ENCODE peak calls at places on chromosomes 6 and 20, in ten cellular contexts. M is DMS153; X is NCI-H1105; Y is amniotic stem cell; D is HTR-8/SVneo; H is stimulated activated CD8-positive, alpha-beta memory T cell treated with anti-CD3 and anti-CD28 coated beads, Interleukin-7, amount 100 ng/mL, for 24 hours; J is stomach; C is EH; E is T-helper 2 cell; N is germinal center. L is an unnamed sample.

GRCh38 chr20:13221673-13222318 is 722 bp downstream of the ISM1 start:
- DNase-seq in M (peak; percentile 38), X (peak; percentile 72), Y (peak; percentile 38), D (peak; percentile 29), H (peak; percentile 12), J (no peak), C (peak; percentile 67), E (peak; percentile 13), N (peak; percentile 16), L (peak; percentile 42)

GRCh38 chr6:144688713-144689112 is 403.6 kb downstream of the UTRN start:
- DNase-seq in M (no peak), X (no peak), Y (no peak), D (no peak), H (no peak), J (no peak), C (no peak), E (no peak), N (no peak), L (no peak)

GRCh38 chr6:155080876-155081845 is 86.0 kb downstream of the TIAM2 start:
- DNase-seq in M (no peak), X (no peak), Y (no peak), D (peak; percentile 37), H (no peak), J (no peak), C (peak; percentile 42), E (no peak), N (no peak), L (peak; percentile 97)

GRCh38 chr6:7108196-7108963 is 619 bp downstream of the RREB1 start:
- DNase-seq in M (no peak), X (no peak), Y (no peak), D (peak; percentile 33), H (no peak), J (peak; percentile 61), C (peak; percentile 75), E (peak; percentile 17), N (peak; percentile 54), L (peak; percentile 40)

GRCh38 chr6:3159805-3160781 is 2.7 kb upstream of the TUBB2A start:
- DNase-seq in M (peak; percentile 83), X (no peak), Y (no peak), D (no peak), H (no peak), J (peak; percentile 87), C (no peak), E (peak; percentile 17), N (peak; percentile 25), L (peak; percentile 78)

GRCh38 chr6:2839195-2839981 is 2.3 kb downstream of the SERPINB1 start:
- DNase-seq in M (no peak), X (no peak), Y (no peak), D (peak; percentile 28), H (no peak), J (peak; percentile 48), C (peak; percentile 85), E (no peak), N (no peak), L (peak; percentile 76)

GRCh38 chr6:105680131-105680530 is 277.2 kb upstream of the PREP start:
- DNase-seq in M (no peak), X (no peak), Y (no peak), D (no peak), H (no peak), J (no peak), C (no peak), E (no peak), N (no peak), L (no peak)

GRCh38 chr20:48404598-48404997 is 423.2 kb downstream of the PREX1 start:
- DNase-seq in M (no peak), X (no peak), Y (no peak), D (no peak), H (no peak), J (no peak), C (no peak), E (no peak), N (peak; percentile 8), L (no peak)

GRCh38 chr6:148968636-148969270 is 221.9 kb downstream of the UST start:
- DNase-seq in M (no peak), X (no peak), Y (peak; percentile 16), D (no peak), H (no peak), J (no peak), C (peak; percentile 83), E (no peak), N (no peak), L (peak; percentile 55)

GRCh38 chr6:142846883-142847287 is 98.1 kb downstream of the HIVEP2 start:
- DNase-seq in M (no peak), X (no peak), Y (peak; percentile 89), D (peak; percentile 56), H (no peak), J (no peak), C (peak; percentile 95), E (no peak), N (no peak), L (peak; percentile 92)

GRCh38 chr6:96834070-96834469 is 3.2 kb downstream of the GPR63 start:
- DNase-seq in M (no peak), X (no peak), Y (no peak), D (no peak), H (no peak), J (no peak), C (no peak), E (no peak), N (no peak), L (no peak)

GRCh38 chr6:21918081-21918480 is 324.5 kb downstream of the SOX4 start:
- DNase-seq in M (no peak), X (no peak), Y (no peak), D (no peak), H (no peak), J (no peak), C (no peak), E (no peak), N (no peak), L (no peak)

GRCh38 chr20:9415426-9415825 is 99.0 kb upstream of the LAMP5 start:
- DNase-seq in M (no peak), X (no peak), Y (no peak), D (no peak), H (no peak), J (no peak), C (no peak), E (no peak), N (no peak), L (no peak)

GRCh38 chr6:38572186-38572813 is 67.4 kb downstream of the BTBD9 start:
- DNase-seq in M (peak; percentile 36), X (no peak), Y (no peak), D (no peak), H (no peak), J (no peak), C (no peak), E (no peak), N (peak; percentile 34), L (no peak)

GRCh38 chr6:53961679-53962370 is 149.4 kb upstream of the MLIP start:
- DNase-seq in M (no peak), X (no peak), Y (no peak), D (peak; percentile 69), H (no peak), J (no peak), C (peak; percentile 83), E (no peak), N (no peak), L (peak; percentile 66)

GRCh38 chr20:22974354-22974753 is 60.8 kb upstream of the SSTR4 start:
- DNase-seq in M (no peak), X (no peak), Y (no peak), D (peak; percentile 11), H (no peak), J (peak; percentile 55), C (peak; percentile 23), E (no peak), N (peak; percentile 13), L (no peak)

GRCh38 chr20:38649275-38649891 is 47.8 kb downstream of the ARHGAP40 start:
- DNase-seq in M (no peak), X (peak; percentile 28), Y (peak; percentile 9), D (peak; percentile 74), H (no peak), J (no peak), C (peak; percentile 34), E (no peak), N (no peak), L (peak; percentile 6)

GRCh38 chr6:163745566-163746400 is 331.3 kb downstream of the QKI start:
- DNase-seq in M (no peak), X (no peak), Y (peak; percentile 88), D (peak; percentile 92), H (no peak), J (no peak), C (peak; percentile 98), E (no peak), N (no peak), L (peak; percentile 96)

GRCh38 chr20:46331612-46332361 is 23.5 kb upstream of the CDH22 start:
- DNase-seq in M (no peak), X (no peak), Y (no peak), D (no peak), H (no peak), J (peak; percentile 39), C (no peak), E (no peak), N (no peak), L (no peak)

GRCh38 chr6:112207131-112207530 is 47.2 kb downstream of the LAMA4 start:
- DNase-seq in M (no peak), X (no peak), Y (no peak), D (no peak), H (no peak), J (no peak), C (peak; percentile 14), E (no peak), N (no peak), L (peak; percentile 58)

GRCh38 chr6:15901141-15902115 is 227.5 kb upstream of the MYLIP start:
- DNase-seq in M (peak; percentile 58), X (no peak), Y (no peak), D (no peak), H (no peak), J (no peak), C (no peak), E (no peak), N (peak; percentile 72), L (no peak)

GRCh38 chr6:79946242-79946641 is 1.1 kb downstream of the ELOVL4 start:
- DNase-seq in M (peak; percentile 14), X (peak; percentile 40), Y (no peak), D (peak; percentile 27), H (no peak), J (no peak), C (peak; percentile 24), E (no peak), N (peak; percentile 13), L (peak; percentile 26)

GRCh38 chr20:32997431-32997830 is 6.8 kb downstream of the SUN5 start:
- DNase-seq in M (no peak), X (no peak), Y (no peak), D (no peak), H (no peak), J (no peak), C (no peak), E (no peak), N (no peak), L (no peak)

GRCh38 chr6:32191696-32192607 is 491 bp downstream of the GPSM3 start:
- DNase-seq in M (no peak), X (no peak), Y (no peak), D (no peak), H (no peak), J (no peak), C (no peak), E (no peak), N (no peak), L (no peak)

GRCh38 chr20:46157625-46158024 is 39.5 kb downstream of the CD40 start:
- DNase-seq in M (no peak), X (no peak), Y (no peak), D (no peak), H (no peak), J (no peak), C (no peak), E (no peak), N (no peak), L (no peak)

GRCh38 chr6:3119040-3119723 is 671 bp downstream of the BPHL start:
- DNase-seq in M (no peak), X (no peak), Y (no peak), D (peak; percentile 57), H (no peak), J (no peak), C (peak; percentile 55), E (no peak), N (no peak), L (peak; percentile 31)